ENCODE peak calls at places on chromosomes 2 and 18, in eight cellular contexts. Z is WTC11; P is HS-5; G is activated CD4-positive, alpha-beta T cell treated with anti-CD3 and anti-CD28 coated beads, Interleukin-2, amount 50 U/mL, for 1 hour; D is upper lobe of right lung; N is kidney epithelial cell; C is EL; A is activated naive CD4-positive, alpha-beta T cell treated with anti-CD3 and anti-CD28 coated beads, Interleukin-2, amount 10 ng/mL, durations not matched to agents 7 days and 5 days. B is an unnamed sample.

GRCh38 chr2:129821445-129821844 is 158.0 kb upstream of the RAB6C start:
- DNase-seq in Z (no peak), P (no peak), G (no peak), D (no peak), N (no peak), C (no peak), A (no peak), B (no peak)

GRCh38 chr2:229843613-229844012 is 78.2 kb downstream of the TRIP12 start:
- DNase-seq in Z (no peak), P (no peak), G (no peak), D (no peak), N (no peak), C (no peak), A (no peak), B (no peak)

GRCh38 chr2:218397502-218398436 is 1.9 kb upstream of the CTDSP1 start:
- DNase-seq in Z (peak; percentile 52), P (peak; percentile 82), G (peak; percentile 41), D (peak; percentile 91), N (no peak), C (peak; percentile 86), A (peak; percentile 85), B (peak; percentile 39)

GRCh38 chr18:10041180-10041579 is 127.4 kb downstream of the VAPA start:
- DNase-seq in Z (no peak), P (no peak), G (no peak), D (no peak), N (no peak), C (no peak), A (no peak), B (no peak)

GRCh38 chr2:120360307-120360855 is 14.4 kb downstream of the INHBB start:
- DNase-seq in Z (no peak), P (no peak), G (no peak), D (no peak), N (no peak), C (no peak), A (no peak), B (no peak)

GRCh38 chr18:62457830-62458229 is 65.0 kb upstream of the ZCCHC2 start:
- DNase-seq in Z (peak; percentile 44), P (no peak), G (no peak), D (peak; percentile 16), N (no peak), C (no peak), A (no peak), B (no peak)

GRCh38 chr2:73033142-73033765 is 38.3 kb downstream of the SFXN5 start:
- DNase-seq in Z (no peak), P (no peak), G (no peak), D (no peak), N (no peak), C (peak; percentile 18), A (no peak), B (no peak)

GRCh38 chr18:13800505-13801259 is 23.3 kb upstream of the MC5R start:
- DNase-seq in Z (peak; percentile 74), P (no peak), G (peak; percentile 34), D (peak; percentile 83), N (no peak), C (peak; percentile 55), A (peak; percentile 61), B (peak; percentile 40)

GRCh38 chr2:189347540-189347939 is 93.7 kb upstream of the WDR75 start:
- DNase-seq in Z (no peak), P (peak; percentile 91), G (no peak), D (no peak), N (peak; percentile 79), C (peak; percentile 89), A (no peak), B (peak; percentile 52)

GRCh38 chr2:181978351-181979150 is 7.1 kb upstream of the PPP1R1C start:
- DNase-seq in Z (no peak), P (no peak), G (no peak), D (no peak), N (no peak), C (peak; percentile 23), A (no peak), B (no peak)

GRCh38 chr2:101083613-101084012 is 67.6 kb downstream of the TBC1D8 start:
- DNase-seq in Z (no peak), P (no peak), G (no peak), D (no peak), N (no peak), C (no peak), A (no peak), B (no peak)

GRCh38 chr2:42102606-42103450 is 55.0 kb downstream of the PKDCC start:
- DNase-seq in Z (peak; percentile 96), P (no peak), G (no peak), D (peak; percentile 87), N (no peak), C (peak; percentile 54), A (peak; percentile 69), B (no peak)

GRCh38 chr2:86046985-86047384 is 58.7 kb downstream of the POLR1A start:
- DNase-seq in Z (no peak), P (no peak), G (no peak), D (no peak), N (no peak), C (peak; percentile 33), A (no peak), B (no peak)

GRCh38 chr2:41241325-41242000 is 789.6 kb upstream of the SLC8A1 start:
- DNase-seq in Z (no peak), P (no peak), G (no peak), D (no peak), N (no peak), C (no peak), A (no peak), B (no peak)

GRCh38 chr2:233470007-233470687 is 96.4 kb downstream of the USP40 start:
- DNase-seq in Z (no peak), P (no peak), G (no peak), D (peak; percentile 66), N (no peak), C (no peak), A (peak; percentile 18), B (no peak)

GRCh38 chr2:64482765-64483504 is 29.0 kb downstream of the LGALSL start:
- DNase-seq in Z (no peak), P (no peak), G (no peak), D (no peak), N (no peak), C (peak; percentile 60), A (no peak), B (no peak)

GRCh38 chr2:131154071-131154531 is 49.0 kb downstream of the PLEKHB2 start:
- DNase-seq in Z (peak; percentile 75), P (peak; percentile 24), G (peak; percentile 58), D (peak; percentile 78), N (peak; percentile 2), C (peak; percentile 66), A (peak; percentile 73), B (peak; percentile 55)

GRCh38 chr2:45000921-45001628 is 8.2 kb downstream of the SIX2 start:
- DNase-seq in Z (peak; percentile 49), P (no peak), G (no peak), D (no peak), N (no peak), C (no peak), A (no peak), B (no peak)

GRCh38 chr2:64400103-64400728 is 53.7 kb upstream of the LGALSL start:
- DNase-seq in Z (no peak), P (no peak), G (no peak), D (no peak), N (no peak), C (no peak), A (no peak), B (no peak)

GRCh38 chr2:166057363-166058169 is 70.3 kb downstream of the SCN1A start:
- DNase-seq in Z (no peak), P (peak; percentile 20), G (no peak), D (no peak), N (no peak), C (peak; percentile 26), A (no peak), B (no peak)